ENCODE peak calls at places on chromosomes 3 and 15, in ten cellular contexts. One of them, this sample, is unnamed.

GRCh38 chr3:63043631-63044030 is 168.4 kb upstream of the CADPS start:
- DNase-seq in LoVo: peak; percentile 25
- DNase-seq in left ventricle myocardium inferior: no peak
- DNase-seq in NCI-H1092: no peak
- DNase-seq in mucosa of descending colon: no peak
- DNase-seq in glomerular endothelial cell: no peak
- DNase-seq in HEK293T: no peak
- DNase-seq in NCI-H2081: no peak
- DNase-seq in ELF-1: no peak
- DNase-seq in globus pallidus: no peak
- DNase-seq in this sample: no peak

GRCh38 chr15:95850837-95851236 is 479.7 kb upstream of the NR2F2 start:
- DNase-seq in LoVo: peak; percentile 9
- DNase-seq in left ventricle myocardium inferior: no peak
- DNase-seq in NCI-H1092: no peak
- DNase-seq in mucosa of descending colon: no peak
- DNase-seq in glomerular endothelial cell: no peak
- DNase-seq in HEK293T: no peak
- DNase-seq in NCI-H2081: no peak
- DNase-seq in ELF-1: no peak
- DNase-seq in globus pallidus: no peak
- DNase-seq in this sample: no peak

GRCh38 chr3:115275897-115276296 is 128.8 kb upstream of the ZBTB20 start:
- DNase-seq in LoVo: no peak
- DNase-seq in left ventricle myocardium inferior: no peak
- DNase-seq in NCI-H1092: no peak
- DNase-seq in mucosa of descending colon: no peak
- DNase-seq in glomerular endothelial cell: no peak
- DNase-seq in HEK293T: no peak
- DNase-seq in NCI-H2081: no peak
- DNase-seq in ELF-1: no peak
- DNase-seq in globus pallidus: no peak
- DNase-seq in this sample: no peak

GRCh38 chr3:61955483-61955882 is 394.1 kb downstream of the PTPRG start:
- DNase-seq in LoVo: no peak
- DNase-seq in left ventricle myocardium inferior: no peak
- DNase-seq in NCI-H1092: no peak
- DNase-seq in mucosa of descending colon: no peak
- DNase-seq in glomerular endothelial cell: no peak
- DNase-seq in HEK293T: no peak
- DNase-seq in NCI-H2081: no peak
- DNase-seq in ELF-1: no peak
- DNase-seq in globus pallidus: no peak
- DNase-seq in this sample: no peak

GRCh38 chr15:92733934-92734521 is 78.5 kb upstream of the FAM174B start:
- DNase-seq in LoVo: no peak
- DNase-seq in left ventricle myocardium inferior: peak; percentile 21
- DNase-seq in NCI-H1092: peak; percentile 48
- DNase-seq in mucosa of descending colon: no peak
- DNase-seq in glomerular endothelial cell: no peak
- DNase-seq in HEK293T: no peak
- DNase-seq in NCI-H2081: peak; percentile 75
- DNase-seq in ELF-1: peak; percentile 75
- DNase-seq in globus pallidus: peak; percentile 39
- DNase-seq in this sample: peak; percentile 55

GRCh38 chr3:133854264-133854663 is 41.4 kb downstream of the RAB6B start:
- DNase-seq in LoVo: no peak
- DNase-seq in left ventricle myocardium inferior: no peak
- DNase-seq in NCI-H1092: no peak
- DNase-seq in mucosa of descending colon: no peak
- DNase-seq in glomerular endothelial cell: no peak
- DNase-seq in HEK293T: no peak
- DNase-seq in NCI-H2081: no peak
- DNase-seq in ELF-1: no peak
- DNase-seq in globus pallidus: no peak
- DNase-seq in this sample: no peak

GRCh38 chr3:139552632-139553335 is 13.2 kb upstream of the RBP1 start:
- DNase-seq in LoVo: no peak
- DNase-seq in left ventricle myocardium inferior: no peak
- DNase-seq in NCI-H1092: no peak
- DNase-seq in mucosa of descending colon: no peak
- DNase-seq in glomerular endothelial cell: no peak
- DNase-seq in HEK293T: no peak
- DNase-seq in NCI-H2081: no peak
- DNase-seq in ELF-1: no peak
- DNase-seq in globus pallidus: no peak
- DNase-seq in this sample: no peak

GRCh38 chr15:98177950-98178848 is 217.7 kb downstream of the ARRDC4 start:
- DNase-seq in LoVo: peak; percentile 81
- DNase-seq in left ventricle myocardium inferior: no peak
- DNase-seq in NCI-H1092: no peak
- DNase-seq in mucosa of descending colon: no peak
- DNase-seq in glomerular endothelial cell: no peak
- DNase-seq in HEK293T: peak; percentile 82
- DNase-seq in NCI-H2081: peak; percentile 59
- DNase-seq in ELF-1: peak; percentile 75
- DNase-seq in globus pallidus: peak; percentile 40
- DNase-seq in this sample: peak; percentile 86

GRCh38 chr3:155805802-155806618 is at the start of gene C3orf33:
- DNase-seq in LoVo: peak; percentile 88
- DNase-seq in left ventricle myocardium inferior: peak; percentile 74
- DNase-seq in NCI-H1092: peak; percentile 20
- DNase-seq in mucosa of descending colon: peak; percentile 76
- DNase-seq in glomerular endothelial cell: no peak
- DNase-seq in HEK293T: peak; percentile 81
- DNase-seq in NCI-H2081: peak; percentile 84
- DNase-seq in ELF-1: peak; percentile 79
- DNase-seq in globus pallidus: peak; percentile 72
- DNase-seq in this sample: peak; percentile 75

GRCh38 chr3:14988988-14989394 is 41.6 kb downstream of the NR2C2 start:
- DNase-seq in LoVo: no peak
- DNase-seq in left ventricle myocardium inferior: no peak
- DNase-seq in NCI-H1092: no peak
- DNase-seq in mucosa of descending colon: no peak
- DNase-seq in glomerular endothelial cell: no peak
- DNase-seq in HEK293T: peak; percentile 48
- DNase-seq in NCI-H2081: no peak
- DNase-seq in ELF-1: peak; percentile 58
- DNase-seq in globus pallidus: no peak
- DNase-seq in this sample: peak; percentile 23

GRCh38 chr3:150329408-150329807 is 78.7 kb upstream of the TSC22D2 start:
- DNase-seq in LoVo: no peak
- DNase-seq in left ventricle myocardium inferior: no peak
- DNase-seq in NCI-H1092: no peak
- DNase-seq in mucosa of descending colon: no peak
- DNase-seq in glomerular endothelial cell: no peak
- DNase-seq in HEK293T: no peak
- DNase-seq in NCI-H2081: no peak
- DNase-seq in ELF-1: no peak
- DNase-seq in globus pallidus: no peak
- DNase-seq in this sample: no peak

GRCh38 chr3:23019596-23020300 is 183.4 kb upstream of the UBE2E2 start:
- DNase-seq in LoVo: no peak
- DNase-seq in left ventricle myocardium inferior: no peak
- DNase-seq in NCI-H1092: no peak
- DNase-seq in mucosa of descending colon: no peak
- DNase-seq in glomerular endothelial cell: no peak
- DNase-seq in HEK293T: peak; percentile 20
- DNase-seq in NCI-H2081: peak; percentile 69
- DNase-seq in ELF-1: peak; percentile 80
- DNase-seq in globus pallidus: no peak
- DNase-seq in this sample: no peak

GRCh38 chr3:183576487-183577107 is 21.1 kb upstream of the KLHL6 start:
- DNase-seq in LoVo: no peak
- DNase-seq in left ventricle myocardium inferior: no peak
- DNase-seq in NCI-H1092: peak; percentile 68
- DNase-seq in mucosa of descending colon: no peak
- DNase-seq in glomerular endothelial cell: no peak
- DNase-seq in HEK293T: no peak
- DNase-seq in NCI-H2081: peak; percentile 75
- DNase-seq in ELF-1: peak; percentile 17
- DNase-seq in globus pallidus: peak; percentile 62
- DNase-seq in this sample: peak; percentile 98

GRCh38 chr15:29183071-29183831 is 86.4 kb downstream of the NSMCE3 start:
- DNase-seq in LoVo: peak; percentile 42
- DNase-seq in left ventricle myocardium inferior: no peak
- DNase-seq in NCI-H1092: no peak
- DNase-seq in mucosa of descending colon: no peak
- DNase-seq in glomerular endothelial cell: peak; percentile 16
- DNase-seq in HEK293T: peak; percentile 9
- DNase-seq in NCI-H2081: peak; percentile 30
- DNase-seq in ELF-1: peak; percentile 25
- DNase-seq in globus pallidus: no peak
- DNase-seq in this sample: no peak

GRCh38 chr15:76181705-76182107 is 121.9 kb downstream of the TMEM266 start:
- DNase-seq in LoVo: no peak
- DNase-seq in left ventricle myocardium inferior: no peak
- DNase-seq in NCI-H1092: no peak
- DNase-seq in mucosa of descending colon: no peak
- DNase-seq in glomerular endothelial cell: no peak
- DNase-seq in HEK293T: no peak
- DNase-seq in NCI-H2081: no peak
- DNase-seq in ELF-1: no peak
- DNase-seq in globus pallidus: no peak
- DNase-seq in this sample: no peak

GRCh38 chr3:57151021-57151449 is 14.1 kb downstream of the IL17RD start:
- DNase-seq in LoVo: no peak
- DNase-seq in left ventricle myocardium inferior: no peak
- DNase-seq in NCI-H1092: no peak
- DNase-seq in mucosa of descending colon: no peak
- DNase-seq in glomerular endothelial cell: no peak
- DNase-seq in HEK293T: no peak
- DNase-seq in NCI-H2081: no peak
- DNase-seq in ELF-1: no peak
- DNase-seq in globus pallidus: no peak
- DNase-seq in this sample: no peak

GRCh38 chr3:127455541-127456450 is 134.7 kb downstream of the TPRA1 start:
- DNase-seq in LoVo: peak; percentile 72
- DNase-seq in left ventricle myocardium inferior: peak; percentile 60
- DNase-seq in NCI-H1092: peak; percentile 80
- DNase-seq in mucosa of descending colon: peak; percentile 63
- DNase-seq in glomerular endothelial cell: no peak
- DNase-seq in HEK293T: peak; percentile 91
- DNase-seq in NCI-H2081: peak; percentile 85
- DNase-seq in ELF-1: peak; percentile 97
- DNase-seq in globus pallidus: peak; percentile 51
- DNase-seq in this sample: peak; percentile 95

GRCh38 chr3:61936344-61936937 is 375.1 kb downstream of the PTPRG start:
- DNase-seq in LoVo: no peak
- DNase-seq in left ventricle myocardium inferior: no peak
- DNase-seq in NCI-H1092: no peak
- DNase-seq in mucosa of descending colon: no peak
- DNase-seq in glomerular endothelial cell: peak; percentile 27
- DNase-seq in HEK293T: peak; percentile 48
- DNase-seq in NCI-H2081: no peak
- DNase-seq in ELF-1: peak; percentile 59
- DNase-seq in globus pallidus: no peak
- DNase-seq in this sample: peak; percentile 62